ENCODE peak calls at places on chromosomes 6 and 20, in four cellular contexts. W, T, P and Q are unnamed samples.

GRCh38 chr20:16472045-16472872 is 101.0 kb downstream of the KIF16B start:
- DNase-seq in W (no peak), T (no peak), P (no peak), Q (no peak)

GRCh38 chr6:13413466-13413862 is 73.9 kb downstream of the GFOD1 start:
- DNase-seq in W (peak; percentile 67), T (peak; percentile 59), P (no peak), Q (no peak)

GRCh38 chr6:24840187-24840586 is 41.5 kb upstream of the ARMH2 start:
- DNase-seq in W (no peak), T (no peak), P (no peak), Q (no peak)

GRCh38 chr20:11128131-11128831 is 454.5 kb upstream of the JAG1 start:
- DNase-seq in W (no peak), T (no peak), P (no peak), Q (no peak)

GRCh38 chr6:48775157-48775556 is 664.2 kb upstream of the PTCHD4 start:
- DNase-seq in W (no peak), T (peak; percentile 66), P (no peak), Q (no peak)

GRCh38 chr6:75694406-75694805 is 54.6 kb upstream of the MYO6 start:
- DNase-seq in W (no peak), T (no peak), P (no peak), Q (no peak)

GRCh38 chr20:3784226-3784853 is 2.2 kb downstream of the CENPB start:
- DNase-seq in W (no peak), T (no peak), P (no peak), Q (no peak)

GRCh38 chr6:120147218-120147871 is 797.8 kb upstream of the MAN1A1 start:
- DNase-seq in W (no peak), T (no peak), P (no peak), Q (no peak)

GRCh38 chr20:6595704-6596103 is 171.8 kb upstream of the BMP2 start:
- DNase-seq in W (no peak), T (no peak), P (no peak), Q (no peak)

GRCh38 chr20:19812696-19813095 is 54.6 kb downstream of the RIN2 start:
- DNase-seq in W (no peak), T (no peak), P (no peak), Q (no peak)

GRCh38 chr6:1672379-1672778 is 62.7 kb downstream of the FOXC1 start:
- DNase-seq in W (no peak), T (no peak), P (no peak), Q (no peak)

GRCh38 chr6:113015249-113015648 is 668.1 kb downstream of the RFPL4B start:
- DNase-seq in W (no peak), T (peak; percentile 77), P (no peak), Q (no peak)

GRCh38 chr6:41645007-41645618 is 6.8 kb downstream of the MDFI start:
- DNase-seq in W (no peak), T (no peak), P (no peak), Q (no peak)

GRCh38 chr20:44615876-44616603 is 33.7 kb downstream of the PKIG start:
- DNase-seq in W (no peak), T (no peak), P (no peak), Q (no peak)

GRCh38 chr20:58705525-58705924 is 12.9 kb downstream of the NPEPL1 start:
- DNase-seq in W (peak; percentile 30), T (no peak), P (no peak), Q (peak; percentile 0)

GRCh38 chr20:31740208-31740607 is 1.1 kb downstream of the TPX2 start:
- DNase-seq in W (no peak), T (peak; percentile 74), P (peak; percentile 26), Q (peak; percentile 28)

GRCh38 chr20:44134897-44135810 is 51.8 kb downstream of the JPH2 start:
- DNase-seq in W (no peak), T (no peak), P (no peak), Q (no peak)

GRCh38 chr20:60921021-60921622 is 330.9 kb upstream of the CDH4 start:
- DNase-seq in W (no peak), T (no peak), P (peak; percentile 24), Q (peak; percentile 29)

GRCh38 chr20:50721881-50722281 is 9.5 kb upstream of the PARD6B start:
- DNase-seq in W (peak; percentile 75), T (no peak), P (no peak), Q (no peak)

GRCh38 chr6:138107752-138108592 is 753 bp upstream of the PERP start:
- DNase-seq in W (no peak), T (no peak), P (peak; percentile 9), Q (no peak)

GRCh38 chr20:1827974-1828785 is 67.0 kb upstream of the SIRPA start:
- DNase-seq in W (peak; percentile 79), T (no peak), P (no peak), Q (no peak)

GRCh38 chr20:49646126-49646525 is 67.6 kb downstream of the B4GALT5 start:
- DNase-seq in W (no peak), T (peak; percentile 61), P (no peak), Q (no peak)

GRCh38 chr6:71621918-71622519 is 264.3 kb upstream of the RIMS1 start:
- DNase-seq in W (no peak), T (peak; percentile 15), P (no peak), Q (no peak)

GRCh38 chr20:32514760-32515159 is 70.4 kb downstream of the NOL4L start:
- DNase-seq in W (no peak), T (no peak), P (no peak), Q (no peak)

GRCh38 chr20:362271-363254 is 15.7 kb downstream of the NRSN2 start:
- DNase-seq in W (peak; percentile 87), T (peak; percentile 72), P (peak; percentile 64), Q (peak; percentile 65)

GRCh38 chr20:37519508-37520416 is 1.3 kb upstream of the NNAT start:
- DNase-seq in W (no peak), T (no peak), P (no peak), Q (no peak)

GRCh38 chr6:144749263-144749662 is 464.1 kb downstream of the UTRN start:
- DNase-seq in W (no peak), T (no peak), P (no peak), Q (no peak)

GRCh38 chr6:121791396-121792315 is 356.2 kb downstream of the GJA1 start:
- DNase-seq in W (no peak), T (no peak), P (no peak), Q (no peak)

GRCh38 chr6:27599859-27600532 is 127.1 kb upstream of the ZNF184 start:
- DNase-seq in W (no peak), T (no peak), P (no peak), Q (no peak)

GRCh38 chr6:126696921-126697693 is 357.2 kb downstream of the CENPW start:
- DNase-seq in W (no peak), T (no peak), P (no peak), Q (no peak)

GRCh38 chr6:108497883-108498282 is 62.8 kb upstream of the FOXO3 start:
- DNase-seq in W (no peak), T (peak; percentile 47), P (peak; percentile 5), Q (no peak)

GRCh38 chr6:43812850-43813584 is 43.0 kb downstream of the VEGFA start:
- DNase-seq in W (no peak), T (no peak), P (no peak), Q (peak; percentile 17)

GRCh38 chr6:39357998-39358686 is 35.6 kb upstream of the KCNK16 start:
- DNase-seq in W (no peak), T (no peak), P (no peak), Q (no peak)

GRCh38 chr20:5393218-5393870 is 76.6 kb upstream of the PROKR2 start:
- DNase-seq in W (no peak), T (no peak), P (no peak), Q (no peak)

GRCh38 chr20:60057123-60057865 is 99.1 kb downstream of the CDH26 start:
- DNase-seq in W (peak; percentile 69), T (peak; percentile 24), P (peak; percentile 71), Q (peak; percentile 68)

GRCh38 chr6:142692942-142693341 is 252.0 kb downstream of the HIVEP2 start:
- DNase-seq in W (peak; percentile 82), T (peak; percentile 92), P (peak; percentile 74), Q (peak; percentile 75)

GRCh38 chr6:155228549-155229166 is 35.2 kb upstream of the CLDN20 start:
- DNase-seq in W (no peak), T (no peak), P (no peak), Q (no peak)